ENCODE peak calls at places on chromosome 3, in eight cellular contexts. V is transverse colon, J is astrocyte of the spinal cord, K is A549, A is lower leg skin, E is hepatocyte, W is tibial nerve, I is PC-3. O is an unnamed sample.

GRCh38 chr3:184242297-184242685 is 6.5 kb downstream of the ALG3 start:
- DNase-seq in V (no peak), J (no peak), K (no peak), A (no peak), E (no peak), W (no peak), I (no peak), O (no peak)

GRCh38 chr3:73622135-73622534 is 2.6 kb downstream of the PDZRN3 start:
- DNase-seq in V (peak), J (no peak), K (no peak), A (no peak), E (peak), W (no peak), I (no peak), O (peak)

GRCh38 chr3:4826237-4827100 is 152.8 kb upstream of the BHLHE40 start:
- DNase-seq in V (peak), J (peak), K (peak), A (peak), E (no peak), W (peak), I (no peak), O (no peak)

GRCh38 chr3:146246493-146246892 is 4.4 kb downstream of the PLSCR4 start:
- DNase-seq in V (no peak), J (no peak), K (no peak), A (no peak), E (no peak), W (no peak), I (no peak), O (no peak)

GRCh38 chr3:45552031-45552772 is 42.3 kb upstream of the LIMD1 start:
- DNase-seq in V (no peak), J (no peak), K (no peak), A (no peak), E (no peak), W (no peak), I (no peak), O (no peak)

GRCh38 chr3:43866529-43867353 is 176.0 kb downstream of the ABHD5 start:
- DNase-seq in V (no peak), J (peak), K (peak), A (no peak), E (no peak), W (no peak), I (peak), O (no peak)

GRCh38 chr3:186901135-186901734 is 29.1 kb upstream of the ST6GAL1 start:
- DNase-seq in V (no peak), J (peak), K (peak), A (no peak), E (no peak), W (no peak), I (no peak), O (no peak)

GRCh38 chr3:139151530-139151929 is 106.8 kb upstream of the PRR23C start:
- DNase-seq in V (no peak), J (no peak), K (no peak), A (no peak), E (no peak), W (no peak), I (no peak), O (no peak)

GRCh38 chr3:127073931-127074820 is 91.3 kb downstream of the PLXNA1 start:
- DNase-seq in V (no peak), J (no peak), K (no peak), A (no peak), E (no peak), W (no peak), I (peak), O (no peak)

GRCh38 chr3:138774529-138775253 is 60.0 kb downstream of the PIK3CB start:
- DNase-seq in V (peak), J (peak), K (peak), A (peak), E (peak), W (no peak), I (peak), O (no peak)

GRCh38 chr3:901953-902778 is 190.7 kb upstream of the CNTN6 start:
- DNase-seq in V (no peak), J (peak), K (peak), A (no peak), E (peak), W (no peak), I (peak), O (no peak)

GRCh38 chr3:126704494-126705214 is 614 bp downstream of the CHCHD6 start:
- DNase-seq in V (no peak), J (peak), K (no peak), A (no peak), E (no peak), W (no peak), I (no peak), O (peak)

GRCh38 chr3:171777608-171777995 is 32.7 kb downstream of the PLD1 start:
- DNase-seq in V (no peak), J (no peak), K (no peak), A (no peak), E (no peak), W (no peak), I (no peak), O (no peak)

GRCh38 chr3:113211370-113212154 is at the start of gene BOC:
- DNase-seq in V (no peak), J (peak), K (peak), A (no peak), E (peak), W (no peak), I (peak), O (peak)

GRCh38 chr3:16448691-16449090 is 64.8 kb downstream of the RFTN1 start:
- DNase-seq in V (peak), J (peak), K (peak), A (peak), E (peak), W (no peak), I (peak), O (no peak)

DNA sequence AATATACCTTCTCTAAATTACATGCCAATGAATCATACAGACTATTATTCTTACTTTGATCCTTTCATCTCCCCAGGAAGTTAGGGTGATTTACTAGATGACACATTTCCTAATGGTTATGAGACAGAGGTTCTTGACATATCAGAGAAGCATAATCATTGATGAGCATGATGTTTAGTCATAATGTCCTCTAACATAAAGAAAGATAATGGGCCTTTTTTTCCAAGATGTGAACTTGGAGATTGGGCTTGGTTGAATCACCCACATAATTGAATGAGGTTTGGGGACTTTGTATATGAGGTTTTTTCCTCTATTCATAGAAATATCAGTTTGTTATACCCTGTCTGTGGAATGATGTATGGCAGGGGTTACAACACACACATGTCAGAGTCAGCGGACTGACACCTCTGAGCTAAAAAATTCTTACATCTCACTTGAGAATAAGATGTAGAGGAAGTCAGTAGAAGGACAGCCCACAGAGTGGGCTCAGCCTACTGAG is 69.7 kb upstream of the DCBLD2 start:
- DNase-seq in V (no peak), J (peak), K (peak), A (no peak), E (no peak), W (no peak), I (peak), O (no peak)
- TF ChIP-seq CTCF in V (no peak), J (no peak), K (no peak), A (no peak), E (no peak), W (no peak), I (no peak), O (no peak)

DNA sequence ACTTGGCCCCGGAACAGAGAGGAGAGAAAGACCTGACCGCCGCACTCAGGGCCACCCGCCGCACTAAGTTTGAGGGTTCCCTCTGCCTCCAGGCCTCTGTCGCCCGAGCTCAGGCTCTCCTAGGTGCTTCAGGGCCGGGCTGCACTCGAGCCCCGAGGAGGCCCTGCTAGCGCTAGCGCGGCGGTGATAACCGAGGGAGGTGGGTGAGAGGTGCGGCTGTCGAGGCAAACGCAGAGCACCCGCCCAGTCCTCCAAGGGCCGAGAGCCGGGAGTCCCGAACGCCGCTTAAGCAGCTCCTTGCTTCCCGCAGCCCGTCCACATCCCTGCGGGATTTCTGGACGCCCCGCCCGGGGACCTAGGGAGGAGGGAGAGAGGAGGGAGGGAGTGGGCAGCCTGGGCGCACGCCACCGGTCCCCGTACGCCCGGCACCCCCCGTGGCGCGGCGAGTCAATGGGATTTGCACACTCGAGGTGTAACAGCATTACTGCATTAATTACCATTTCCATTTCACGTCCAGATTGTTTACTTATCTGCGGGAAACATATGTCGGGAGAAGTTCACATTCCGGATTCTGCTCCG is 6.8 kb downstream of the SOX14 start:
- DNase-seq in V (no peak), J (no peak), K (no peak), A (no peak), E (peak), W (no peak), I (no peak), O (peak)
- TF ChIP-seq CTCF in V (no peak), J (no peak), K (no peak), A (no peak), E (no peak), W (no peak), I (no peak), O (no peak)

DNA sequence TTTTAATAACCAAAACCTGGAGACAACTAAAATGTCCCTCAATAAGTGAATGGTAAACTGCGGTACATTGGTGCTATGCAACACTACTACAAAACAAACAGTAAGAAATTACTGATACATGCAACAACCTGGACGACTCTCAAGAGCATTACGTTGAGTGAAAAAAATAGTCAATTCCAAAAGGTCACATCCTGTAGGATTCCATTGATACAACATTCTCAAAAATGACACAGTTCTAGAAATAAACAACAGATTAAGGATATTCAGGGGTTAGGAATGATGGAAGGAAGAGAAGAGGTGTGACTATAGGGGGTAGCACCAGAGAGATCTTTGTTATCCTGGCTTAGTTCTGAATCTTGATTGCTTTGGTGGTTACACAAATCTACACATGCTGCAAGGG is 72.2 kb downstream of the ZNF148 start:
- DNase-seq in V (no peak), J (no peak), K (no peak), A (no peak), E (no peak), W (no peak), I (no peak), O (no peak)
- TF ChIP-seq CTCF in V (no peak), J (no peak), K (no peak), A (no peak), E (no peak), W (no peak), I (no peak), O (no peak)

GRCh38 chr3:14623569-14624051 is 28.0 kb upstream of the CCDC174 start:
- DNase-seq in V (no peak), J (no peak), K (no peak), A (no peak), E (no peak), W (no peak), I (peak), O (no peak)

GRCh38 chr3:14624498-14624897 is 27.1 kb upstream of the CCDC174 start:
- DNase-seq in V (no peak), J (no peak), K (no peak), A (no peak), E (no peak), W (no peak), I (no peak), O (no peak)

GRCh38 chr3:14627815-14628214 is 23.7 kb upstream of the CCDC174 start:
- DNase-seq in V (no peak), J (no peak), K (no peak), A (no peak), E (no peak), W (no peak), I (no peak), O (no peak)

GRCh38 chr3:14628406-14628805 is 23.2 kb upstream of the CCDC174 start:
- DNase-seq in V (no peak), J (no peak), K (peak), A (no peak), E (no peak), W (no peak), I (no peak), O (no peak)

DNA sequence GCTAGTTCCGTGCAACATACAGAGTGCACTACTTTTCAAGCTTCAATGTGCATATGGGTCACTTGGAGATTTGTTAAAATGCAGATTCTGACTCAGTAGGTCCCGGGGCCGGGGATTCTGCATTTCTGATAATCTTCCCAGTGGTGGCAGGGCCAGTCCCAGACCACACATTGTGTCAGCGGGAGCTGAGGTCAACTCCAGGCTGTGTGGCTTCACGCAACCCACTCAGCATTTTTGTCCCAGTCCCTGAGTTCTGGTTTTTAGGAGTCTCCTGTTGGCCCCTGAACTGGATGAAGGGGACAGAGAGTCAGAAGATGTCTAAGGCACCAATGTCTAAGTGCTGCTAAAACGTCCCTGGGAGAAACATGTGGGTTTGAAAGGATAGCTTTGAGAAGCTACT is 26.1 kb upstream of the CCDC174 start:
- DNase-seq in V (no peak), J (no peak), K (no peak), A (no peak), E (no peak), W (no peak), I (no peak), O (no peak)
- TF ChIP-seq CTCF in V (no peak), J (no peak), K (no peak), A (no peak), E (no peak), W (no peak), I (no peak), O (no peak)

DNA sequence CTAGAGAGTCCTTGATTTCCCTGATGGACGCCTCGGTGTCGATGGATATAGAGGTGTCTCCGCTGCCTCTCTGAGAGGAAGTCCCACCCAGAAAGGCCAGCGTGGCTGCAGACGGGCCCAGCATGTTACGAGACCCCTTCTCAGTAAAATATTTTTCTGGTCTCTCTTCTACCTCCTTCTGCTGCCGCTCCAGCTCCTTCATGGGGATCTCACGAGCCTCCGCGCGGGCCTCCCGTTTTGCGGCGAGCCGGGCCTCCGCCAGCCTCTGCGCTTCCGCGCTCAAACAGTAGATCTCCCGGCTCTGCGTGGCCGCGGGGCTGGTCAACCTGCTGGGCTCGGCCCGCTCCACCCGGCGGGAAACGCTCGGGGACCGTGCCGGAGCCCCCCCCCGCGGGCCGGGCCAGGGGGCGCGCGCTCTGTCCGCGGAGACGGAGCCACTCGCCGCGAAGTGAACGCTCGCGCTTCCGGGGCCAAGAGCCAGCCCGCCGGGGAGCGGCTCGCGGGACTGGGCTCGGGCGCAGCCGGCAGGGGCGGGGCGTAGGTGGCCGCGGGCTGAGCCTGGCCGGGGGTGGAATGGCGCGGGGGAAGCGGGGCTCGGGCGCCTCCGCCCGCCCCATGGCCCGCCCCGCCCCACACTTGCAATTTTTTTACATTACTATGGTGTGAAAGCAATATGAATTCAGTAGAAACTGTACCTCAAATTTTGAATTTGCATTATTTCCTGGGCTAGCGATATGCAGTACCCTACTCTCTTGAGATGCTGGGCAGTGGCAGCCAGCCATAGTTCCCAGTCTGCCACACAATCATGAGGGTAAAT is 10.2 kb upstream of the KCNMB3 start:
- DNase-seq in V (peak), J (peak), K (peak), A (peak), E (peak), W (peak), I (peak), O (peak)
- TF ChIP-seq CTCF in V (no peak), J (no peak), K (no peak), A (no peak), E (no peak), W (no peak), I (no peak), O (no peak)